ENCODE peak calls at places on chromosomes 7 and 10, in seven cellular contexts. G, D, H, Z, P, O and T are unnamed samples.

GRCh38 chr7:137846588-137847417 is at the start of gene DGKI:
- DNase-seq in G (peak), D (no peak), H (peak), Z (peak), P (peak), O (no peak), T (peak)

GRCh38 chr7:43220250-43220649 is 107.8 kb downstream of the HECW1 start:
- DNase-seq in G (no peak), D (no peak), H (no peak), Z (no peak), P (peak), O (peak), T (no peak)

GRCh38 chr10:35903021-35903420 is 260.9 kb upstream of the FZD8 start:
- DNase-seq in G (no peak), D (no peak), H (no peak), Z (no peak), P (no peak), O (no peak), T (no peak)

GRCh38 chr7:39952791-39953190 is 2.7 kb downstream of the CDK13 start:
- DNase-seq in G (no peak), D (no peak), H (no peak), Z (no peak), P (peak), O (peak), T (no peak)

GRCh38 chr10:82890573-82890972 is 1015.6 kb downstream of the NRG3 start:
- DNase-seq in G (no peak), D (no peak), H (no peak), Z (no peak), P (no peak), O (no peak), T (no peak)

GRCh38 chr10:62166331-62167154 is 102.1 kb downstream of the RTKN2 start:
- DNase-seq in G (peak), D (no peak), H (no peak), Z (peak), P (no peak), O (no peak), T (no peak)

GRCh38 chr10:94315975-94316464 is 46.7 kb downstream of the NOC3L start:
- DNase-seq in G (no peak), D (no peak), H (no peak), Z (no peak), P (peak), O (no peak), T (no peak)

GRCh38 chr7:73395538-73396503 is 37.8 kb upstream of the FZD9 start:
- DNase-seq in G (no peak), D (no peak), H (no peak), Z (no peak), P (no peak), O (no peak), T (no peak)

GRCh38 chr10:92550924-92551323 is 23.0 kb downstream of the IDE start:
- DNase-seq in G (no peak), D (no peak), H (no peak), Z (no peak), P (no peak), O (no peak), T (no peak)
- TF ChIP-seq CTCF in G (no peak), D (no peak), H (no peak), Z (no peak), P (no peak), O (no peak), T (no peak)

DNA sequence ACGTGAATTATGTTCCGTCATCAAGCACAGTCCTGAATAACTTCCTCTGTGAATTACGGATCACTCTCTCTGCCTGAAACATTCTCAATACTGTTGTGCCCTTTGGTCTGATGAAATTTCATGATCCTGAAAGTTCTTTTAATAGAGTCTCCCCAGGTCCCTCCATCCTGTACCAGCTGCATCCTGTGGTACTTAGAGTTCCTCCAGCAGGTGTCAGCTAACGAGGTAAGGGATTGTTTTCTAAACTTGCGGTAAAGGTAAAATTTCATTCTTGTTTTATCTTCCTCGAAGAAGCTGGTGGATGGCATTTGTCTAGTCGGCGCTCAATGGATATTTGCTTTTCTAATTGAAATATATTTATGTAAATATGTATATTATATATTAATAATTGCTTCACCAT is 393.6 kb upstream of the ADARB2 start:
- DNase-seq in G (no peak), D (no peak), H (no peak), Z (no peak), P (no peak), O (no peak), T (no peak)
- TF ChIP-seq CTCF in G (no peak), D (no peak), H (no peak), Z (no peak), P (no peak), O (no peak), T (no peak)

GRCh38 chr7:2009541-2010001 is 223.2 kb downstream of the MAD1L1 start:
- DNase-seq in G (no peak), D (no peak), H (peak), Z (no peak), P (no peak), O (no peak), T (no peak)

GRCh38 chr7:2011266-2012043 is 221.3 kb downstream of the MAD1L1 start:
- DNase-seq in G (no peak), D (no peak), H (peak), Z (no peak), P (no peak), O (no peak), T (no peak)

GRCh38 chr7:2008936-2009540 is 223.7 kb downstream of the MAD1L1 start:
- DNase-seq in G (no peak), D (peak), H (peak), Z (no peak), P (no peak), O (no peak), T (no peak)

GRCh38 chr7:2010551-2011265 is 222.0 kb downstream of the MAD1L1 start:
- DNase-seq in G (no peak), D (no peak), H (peak), Z (no peak), P (no peak), O (no peak), T (no peak)

GRCh38 chr7:2010101-2010500 is 222.6 kb downstream of the MAD1L1 start:
- DNase-seq in G (no peak), D (no peak), H (peak), Z (no peak), P (no peak), O (no peak), T (no peak)
- TF ChIP-seq CTCF in G (no peak), D (no peak), H (no peak), Z (no peak), P (no peak), O (no peak), T (no peak)

GRCh38 chr10:17888189-17888588 is 63.5 kb upstream of the SLC39A12 start:
- DNase-seq in G (no peak), D (no peak), H (no peak), Z (no peak), P (no peak), O (no peak), T (no peak)
- TF ChIP-seq CTCF in G (no peak), D (no peak), H (no peak), Z (no peak), P (no peak), O (no peak), T (no peak)